ENCODE peak calls at places on chromosomes 6 and 20, in four cellular contexts. O is uterus, K is fibroblast of lung, V is M059J. G is an unnamed sample.

GRCh38 chr6:128295670-128296069 is 224.7 kb downstream of the PTPRK start:
- DNase-seq in K (no peak), O (no peak), V (peak; percentile 19), G (no peak)

GRCh38 chr20:34532320-34532719 is 16.1 kb downstream of the DYNLRB1 start:
- DNase-seq in O (no peak), V (no peak), K (no peak), G (no peak)

GRCh38 chr20:17536944-17537444 is 5.8 kb upstream of the BFSP1 start:
- DNase-seq in O (peak; percentile 82), K (peak; percentile 84), V (peak; percentile 85), G (peak; percentile 76)

GRCh38 chr6:154463573-154464419 is 46.7 kb downstream of the CNKSR3 start:
- DNase-seq in O (no peak), K (no peak), V (no peak), G (no peak)

GRCh38 chr20:31710423-31711250 is 12.0 kb downstream of the BCL2L1 start:
- DNase-seq in K (no peak), V (peak; percentile 49), O (no peak), G (no peak)

GRCh38 chr6:72946766-72947165 is 278.5 kb downstream of the KHDC1L start:
- DNase-seq in K (peak; percentile 86), V (no peak), O (no peak), G (peak; percentile 83)

GRCh38 chr20:58713801-58714339 is 21.3 kb downstream of the NPEPL1 start:
- DNase-seq in V (no peak), K (no peak), O (no peak), G (no peak)

GRCh38 chr20:44219287-44219686 is 8.7 kb upstream of the OSER1 start:
- DNase-seq in V (no peak), O (no peak), K (no peak), G (no peak)

GRCh38 chr20:45323731-45324130 is 15.6 kb upstream of the MATN4 start:
- DNase-seq in O (no peak), K (no peak), V (no peak), G (peak; percentile 63)